ENCODE peak calls at places on chromosomes 3 and 15, in ten cellular contexts. One of them, this sample, is unnamed.

GRCh38 chr15:63915888-63916731 is 82.4 kb upstream of the HERC1 start:
- DNase-seq in left lobe of liver: no peak
- DNase-seq in DMS 273 treated with DMSO at 0.1 percent for 48 hours: no peak
- DNase-seq in activated T-cell treated with anti-CD3 and anti-CD28 coated beads for 4 hours: no peak
- DNase-seq in activated naive CD4-positive, alpha-beta T cell: no peak
- DNase-seq in T1000: no peak
- DNase-seq in cerebellar cortex: no peak
- DNase-seq in NCI-H1694: no peak
- DNase-seq in ACHN: no peak
- DNase-seq in cardiac septum: no peak
- DNase-seq in this sample: peak

GRCh38 chr15:96362001-96362758 is 31.7 kb downstream of the NR2F2 start:
- DNase-seq in left lobe of liver: no peak
- DNase-seq in DMS 273 treated with DMSO at 0.1 percent for 48 hours: no peak
- DNase-seq in activated T-cell treated with anti-CD3 and anti-CD28 coated beads for 4 hours: no peak
- DNase-seq in activated naive CD4-positive, alpha-beta T cell: no peak
- DNase-seq in T1000: no peak
- DNase-seq in cerebellar cortex: no peak
- DNase-seq in NCI-H1694: no peak
- DNase-seq in ACHN: no peak
- DNase-seq in cardiac septum: peak
- DNase-seq in this sample: no peak

GRCh38 chr3:186097663-186098451 is 11.0 kb downstream of the ETV5 start:
- DNase-seq in left lobe of liver: peak
- DNase-seq in DMS 273 treated with DMSO at 0.1 percent for 48 hours: peak
- DNase-seq in activated T-cell treated with anti-CD3 and anti-CD28 coated beads for 4 hours: no peak
- DNase-seq in activated naive CD4-positive, alpha-beta T cell: no peak
- DNase-seq in T1000: no peak
- DNase-seq in cerebellar cortex: peak
- DNase-seq in NCI-H1694: peak
- DNase-seq in ACHN: peak
- DNase-seq in cardiac septum: no peak
- DNase-seq in this sample: no peak

GRCh38 chr15:63049747-63050439 is 7.3 kb downstream of the TPM1 start:
- DNase-seq in left lobe of liver: no peak
- DNase-seq in DMS 273 treated with DMSO at 0.1 percent for 48 hours: no peak
- DNase-seq in activated T-cell treated with anti-CD3 and anti-CD28 coated beads for 4 hours: no peak
- DNase-seq in activated naive CD4-positive, alpha-beta T cell: no peak
- DNase-seq in T1000: no peak
- DNase-seq in cerebellar cortex: no peak
- DNase-seq in NCI-H1694: no peak
- DNase-seq in ACHN: peak
- DNase-seq in cardiac septum: no peak
- DNase-seq in this sample: no peak

GRCh38 chr3:114454592-114455251 is 160.9 kb downstream of the TIGIT start:
- DNase-seq in left lobe of liver: no peak
- DNase-seq in DMS 273 treated with DMSO at 0.1 percent for 48 hours: no peak
- DNase-seq in activated T-cell treated with anti-CD3 and anti-CD28 coated beads for 4 hours: no peak
- DNase-seq in activated naive CD4-positive, alpha-beta T cell: no peak
- DNase-seq in T1000: no peak
- DNase-seq in cerebellar cortex: peak
- DNase-seq in NCI-H1694: peak
- DNase-seq in ACHN: peak
- DNase-seq in cardiac septum: no peak
- DNase-seq in this sample: no peak

GRCh38 chr3:11835028-11835639 is 11.6 kb downstream of the TAMM41 start:
- DNase-seq in left lobe of liver: no peak
- DNase-seq in DMS 273 treated with DMSO at 0.1 percent for 48 hours: no peak
- DNase-seq in activated T-cell treated with anti-CD3 and anti-CD28 coated beads for 4 hours: no peak
- DNase-seq in activated naive CD4-positive, alpha-beta T cell: no peak
- DNase-seq in T1000: no peak
- DNase-seq in cerebellar cortex: peak
- DNase-seq in NCI-H1694: no peak
- DNase-seq in ACHN: peak
- DNase-seq in cardiac septum: no peak
- DNase-seq in this sample: peak

GRCh38 chr3:20039082-20039764 is 1.0 kb upstream of the KAT2B start:
- DNase-seq in left lobe of liver: no peak
- DNase-seq in DMS 273 treated with DMSO at 0.1 percent for 48 hours: no peak
- DNase-seq in activated T-cell treated with anti-CD3 and anti-CD28 coated beads for 4 hours: no peak
- DNase-seq in activated naive CD4-positive, alpha-beta T cell: no peak
- DNase-seq in T1000: no peak
- DNase-seq in cerebellar cortex: no peak
- DNase-seq in NCI-H1694: no peak
- DNase-seq in ACHN: peak
- DNase-seq in cardiac septum: no peak
- DNase-seq in this sample: no peak

GRCh38 chr15:63362196-63362595 is 19.4 kb downstream of the CA12 start:
- DNase-seq in left lobe of liver: no peak
- DNase-seq in DMS 273 treated with DMSO at 0.1 percent for 48 hours: no peak
- DNase-seq in activated T-cell treated with anti-CD3 and anti-CD28 coated beads for 4 hours: no peak
- DNase-seq in activated naive CD4-positive, alpha-beta T cell: no peak
- DNase-seq in T1000: no peak
- DNase-seq in cerebellar cortex: no peak
- DNase-seq in NCI-H1694: no peak
- DNase-seq in ACHN: peak
- DNase-seq in cardiac septum: no peak
- DNase-seq in this sample: no peak

GRCh38 chr3:12707425-12707824 is 43.5 kb upstream of the RAF1 start:
- DNase-seq in left lobe of liver: no peak
- DNase-seq in DMS 273 treated with DMSO at 0.1 percent for 48 hours: peak
- DNase-seq in activated T-cell treated with anti-CD3 and anti-CD28 coated beads for 4 hours: no peak
- DNase-seq in activated naive CD4-positive, alpha-beta T cell: no peak
- DNase-seq in T1000: no peak
- DNase-seq in cerebellar cortex: no peak
- DNase-seq in NCI-H1694: no peak
- DNase-seq in ACHN: no peak
- DNase-seq in cardiac septum: no peak
- DNase-seq in this sample: no peak

GRCh38 chr3:146640955-146641867 is 36.1 kb upstream of the PLSCR5 start:
- DNase-seq in left lobe of liver: no peak
- DNase-seq in DMS 273 treated with DMSO at 0.1 percent for 48 hours: peak
- DNase-seq in activated T-cell treated with anti-CD3 and anti-CD28 coated beads for 4 hours: no peak
- DNase-seq in activated naive CD4-positive, alpha-beta T cell: no peak
- DNase-seq in T1000: no peak
- DNase-seq in cerebellar cortex: peak
- DNase-seq in NCI-H1694: peak
- DNase-seq in ACHN: peak
- DNase-seq in cardiac septum: no peak
- DNase-seq in this sample: peak

GRCh38 chr15:90838066-90838465 is 30.3 kb upstream of the FURIN start:
- DNase-seq in left lobe of liver: no peak
- DNase-seq in DMS 273 treated with DMSO at 0.1 percent for 48 hours: no peak
- DNase-seq in activated T-cell treated with anti-CD3 and anti-CD28 coated beads for 4 hours: peak
- DNase-seq in activated naive CD4-positive, alpha-beta T cell: peak
- DNase-seq in T1000: no peak
- DNase-seq in cerebellar cortex: no peak
- DNase-seq in NCI-H1694: no peak
- DNase-seq in ACHN: no peak
- DNase-seq in cardiac septum: no peak
- DNase-seq in this sample: no peak

GRCh38 chr3:124351430-124352142 is 359.7 kb upstream of the ROPN1 start:
- DNase-seq in left lobe of liver: no peak
- DNase-seq in DMS 273 treated with DMSO at 0.1 percent for 48 hours: peak
- DNase-seq in activated T-cell treated with anti-CD3 and anti-CD28 coated beads for 4 hours: no peak
- DNase-seq in activated naive CD4-positive, alpha-beta T cell: no peak
- DNase-seq in T1000: peak
- DNase-seq in cerebellar cortex: peak
- DNase-seq in NCI-H1694: peak
- DNase-seq in ACHN: peak
- DNase-seq in cardiac septum: no peak
- DNase-seq in this sample: peak

GRCh38 chr3:45280227-45280626 is 54.1 kb upstream of the TMEM158 start:
- DNase-seq in left lobe of liver: no peak
- DNase-seq in DMS 273 treated with DMSO at 0.1 percent for 48 hours: no peak
- DNase-seq in activated T-cell treated with anti-CD3 and anti-CD28 coated beads for 4 hours: no peak
- DNase-seq in activated naive CD4-positive, alpha-beta T cell: no peak
- DNase-seq in T1000: no peak
- DNase-seq in cerebellar cortex: no peak
- DNase-seq in NCI-H1694: no peak
- DNase-seq in ACHN: no peak
- DNase-seq in cardiac septum: no peak
- DNase-seq in this sample: no peak

GRCh38 chr3:136247436-136247835 is 2.7 kb upstream of the PCCB start:
- DNase-seq in left lobe of liver: no peak
- DNase-seq in DMS 273 treated with DMSO at 0.1 percent for 48 hours: peak
- DNase-seq in activated T-cell treated with anti-CD3 and anti-CD28 coated beads for 4 hours: no peak
- DNase-seq in activated naive CD4-positive, alpha-beta T cell: no peak
- DNase-seq in T1000: no peak
- DNase-seq in cerebellar cortex: no peak
- DNase-seq in NCI-H1694: no peak
- DNase-seq in ACHN: no peak
- DNase-seq in cardiac septum: no peak
- DNase-seq in this sample: no peak

GRCh38 chr15:63749330-63749942 is 84.3 kb downstream of the HERC1 start:
- DNase-seq in left lobe of liver: no peak
- DNase-seq in DMS 273 treated with DMSO at 0.1 percent for 48 hours: no peak
- DNase-seq in activated T-cell treated with anti-CD3 and anti-CD28 coated beads for 4 hours: no peak
- DNase-seq in activated naive CD4-positive, alpha-beta T cell: no peak
- DNase-seq in T1000: no peak
- DNase-seq in cerebellar cortex: no peak
- DNase-seq in NCI-H1694: no peak
- DNase-seq in ACHN: no peak
- DNase-seq in cardiac septum: no peak
- DNase-seq in this sample: no peak

GRCh38 chr3:112894258-112894657 is 47.6 kb upstream of the CD200R1L start:
- DNase-seq in left lobe of liver: no peak
- DNase-seq in DMS 273 treated with DMSO at 0.1 percent for 48 hours: no peak
- DNase-seq in activated T-cell treated with anti-CD3 and anti-CD28 coated beads for 4 hours: no peak
- DNase-seq in activated naive CD4-positive, alpha-beta T cell: no peak
- DNase-seq in T1000: no peak
- DNase-seq in cerebellar cortex: no peak
- DNase-seq in NCI-H1694: no peak
- DNase-seq in ACHN: peak
- DNase-seq in cardiac septum: no peak
- DNase-seq in this sample: peak

GRCh38 chr3:141710888-141711616 is 27.0 kb upstream of the RNF7 start:
- DNase-seq in left lobe of liver: no peak
- DNase-seq in DMS 273 treated with DMSO at 0.1 percent for 48 hours: no peak
- DNase-seq in activated T-cell treated with anti-CD3 and anti-CD28 coated beads for 4 hours: no peak
- DNase-seq in activated naive CD4-positive, alpha-beta T cell: no peak
- DNase-seq in T1000: no peak
- DNase-seq in cerebellar cortex: no peak
- DNase-seq in NCI-H1694: no peak
- DNase-seq in ACHN: no peak
- DNase-seq in cardiac septum: no peak
- DNase-seq in this sample: peak

GRCh38 chr3:178532414-178532813 is 3.8 kb upstream of the KCNMB2 start:
- DNase-seq in left lobe of liver: no peak
- DNase-seq in DMS 273 treated with DMSO at 0.1 percent for 48 hours: no peak
- DNase-seq in activated T-cell treated with anti-CD3 and anti-CD28 coated beads for 4 hours: no peak
- DNase-seq in activated naive CD4-positive, alpha-beta T cell: no peak
- DNase-seq in T1000: no peak
- DNase-seq in cerebellar cortex: no peak
- DNase-seq in NCI-H1694: no peak
- DNase-seq in ACHN: no peak
- DNase-seq in cardiac septum: no peak
- DNase-seq in this sample: no peak

GRCh38 chr15:25171111-25171811 is 216.5 kb downstream of the SNRPN start:
- DNase-seq in left lobe of liver: peak
- DNase-seq in DMS 273 treated with DMSO at 0.1 percent for 48 hours: no peak
- DNase-seq in activated T-cell treated with anti-CD3 and anti-CD28 coated beads for 4 hours: no peak
- DNase-seq in activated naive CD4-positive, alpha-beta T cell: no peak
- DNase-seq in T1000: no peak
- DNase-seq in cerebellar cortex: no peak
- DNase-seq in NCI-H1694: no peak
- DNase-seq in ACHN: no peak
- DNase-seq in cardiac septum: no peak
- DNase-seq in this sample: no peak

GRCh38 chr3:11514191-11514770 is 129.4 kb downstream of the VGLL4 start:
- DNase-seq in left lobe of liver: no peak
- DNase-seq in DMS 273 treated with DMSO at 0.1 percent for 48 hours: no peak
- DNase-seq in activated T-cell treated with anti-CD3 and anti-CD28 coated beads for 4 hours: no peak
- DNase-seq in activated naive CD4-positive, alpha-beta T cell: no peak
- DNase-seq in T1000: no peak
- DNase-seq in cerebellar cortex: no peak
- DNase-seq in NCI-H1694: no peak
- DNase-seq in ACHN: peak
- DNase-seq in cardiac septum: no peak
- DNase-seq in this sample: peak

GRCh38 chr3:71369733-71370391 is 213.7 kb downstream of the FOXP1 start:
- DNase-seq in left lobe of liver: no peak
- DNase-seq in DMS 273 treated with DMSO at 0.1 percent for 48 hours: no peak
- DNase-seq in activated T-cell treated with anti-CD3 and anti-CD28 coated beads for 4 hours: no peak
- DNase-seq in activated naive CD4-positive, alpha-beta T cell: no peak
- DNase-seq in T1000: no peak
- DNase-seq in cerebellar cortex: no peak
- DNase-seq in NCI-H1694: no peak
- DNase-seq in ACHN: no peak
- DNase-seq in cardiac septum: no peak
- DNase-seq in this sample: no peak

GRCh38 chr3:149009732-149010131 is 18.4 kb downstream of the GYG1 start:
- DNase-seq in left lobe of liver: no peak
- DNase-seq in DMS 273 treated with DMSO at 0.1 percent for 48 hours: no peak
- DNase-seq in activated T-cell treated with anti-CD3 and anti-CD28 coated beads for 4 hours: no peak
- DNase-seq in activated naive CD4-positive, alpha-beta T cell: no peak
- DNase-seq in T1000: no peak
- DNase-seq in cerebellar cortex: no peak
- DNase-seq in NCI-H1694: no peak
- DNase-seq in ACHN: no peak
- DNase-seq in cardiac septum: no peak
- DNase-seq in this sample: no peak

GRCh38 chr3:21750831-21751391 is at the start of gene ZNF385D:
- DNase-seq in left lobe of liver: peak
- DNase-seq in DMS 273 treated with DMSO at 0.1 percent for 48 hours: peak
- DNase-seq in activated T-cell treated with anti-CD3 and anti-CD28 coated beads for 4 hours: no peak
- DNase-seq in activated naive CD4-positive, alpha-beta T cell: no peak
- DNase-seq in T1000: no peak
- DNase-seq in cerebellar cortex: peak
- DNase-seq in NCI-H1694: no peak
- DNase-seq in ACHN: peak
- DNase-seq in cardiac septum: peak
- DNase-seq in this sample: no peak

GRCh38 chr3:179410317-179410716 is 41.0 kb downstream of the GNB4 start:
- DNase-seq in left lobe of liver: no peak
- DNase-seq in DMS 273 treated with DMSO at 0.1 percent for 48 hours: no peak
- DNase-seq in activated T-cell treated with anti-CD3 and anti-CD28 coated beads for 4 hours: no peak
- DNase-seq in activated naive CD4-positive, alpha-beta T cell: no peak
- DNase-seq in T1000: no peak
- DNase-seq in cerebellar cortex: no peak
- DNase-seq in NCI-H1694: no peak
- DNase-seq in ACHN: no peak
- DNase-seq in cardiac septum: no peak
- DNase-seq in this sample: no peak

GRCh38 chr3:32882603-32883025 is 64.8 kb downstream of the TRIM71 start:
- DNase-seq in left lobe of liver: no peak
- DNase-seq in DMS 273 treated with DMSO at 0.1 percent for 48 hours: no peak
- DNase-seq in activated T-cell treated with anti-CD3 and anti-CD28 coated beads for 4 hours: no peak
- DNase-seq in activated naive CD4-positive, alpha-beta T cell: no peak
- DNase-seq in T1000: no peak
- DNase-seq in cerebellar cortex: no peak
- DNase-seq in NCI-H1694: no peak
- DNase-seq in ACHN: no peak
- DNase-seq in cardiac septum: no peak
- DNase-seq in this sample: no peak

This sample was measured in RKO.